ENCODE peak calls at places on chromosomes 12 and 14, in four cellular contexts. X, W, S and A are unnamed samples.

GRCh38 chr12:28258998-28259397 is 68.7 kb downstream of the CCDC91 start:
- DNase-seq in X (no peak), W (peak), S (no peak), A (no peak)

GRCh38 chr12:70783455-70783854 is 137.1 kb downstream of the PTPRR start:
- DNase-seq in X (no peak), W (no peak), S (no peak), A (no peak)

GRCh38 chr12:45732936-45733335 is 3.4 kb downstream of the ARID2 start:
- DNase-seq in X (no peak), W (no peak), S (no peak), A (no peak)

GRCh38 chr14:75279153-75279738 is 618 bp downstream of the FOS start:
- DNase-seq in X (peak), W (peak), S (peak), A (peak)

GRCh38 chr14:21846227-21846885 is 172.7 kb upstream of the OR4E1 start:
- DNase-seq in X (peak), W (no peak), S (peak), A (peak)

GRCh38 chr14:59215353-59215752 is 26.9 kb downstream of the DAAM1 start:
- DNase-seq in X (peak), W (peak), S (no peak), A (no peak)

GRCh38 chr14:67934087-67934486 is 114.5 kb downstream of the RAD51B start:
- DNase-seq in X (peak), W (peak), S (no peak), A (no peak)

GRCh38 chr14:58298880-58299664 is 717 bp downstream of the ARID4A start:
- DNase-seq in X (peak), W (peak), S (peak), A (peak)

GRCh38 chr12:110538869-110539622 is 36.9 kb downstream of the RAD9B start:
- DNase-seq in X (peak), W (no peak), S (no peak), A (no peak)

GRCh38 chr12:25730489-25731349 is 177.6 kb upstream of the LMNTD1 start:
- DNase-seq in X (no peak), W (no peak), S (no peak), A (no peak)

GRCh38 chr14:104980601-104981531 is 2.7 kb upstream of the AHNAK2 start:
- DNase-seq in X (no peak), W (no peak), S (no peak), A (no peak)

GRCh38 chr12:16359512-16360491 is 12.4 kb downstream of the MGST1 start:
- DNase-seq in X (peak), W (peak), S (peak), A (no peak)

GRCh38 chr12:122862872-122863701 is 27.8 kb downstream of the HIP1R start:
- DNase-seq in X (peak), W (no peak), S (no peak), A (no peak)

GRCh38 chr12:93990832-93991748 is 157.3 kb upstream of the PLXNC1 start:
- DNase-seq in X (no peak), W (peak), S (no peak), A (no peak)

GRCh38 chr12:92444763-92445162 is 258.0 kb upstream of the PLEKHG7 start:
- DNase-seq in X (peak), W (no peak), S (no peak), A (no peak)

GRCh38 chr12:25797949-25798348 is 160.5 kb upstream of the RASSF8 start:
- DNase-seq in X (no peak), W (no peak), S (no peak), A (no peak)

GRCh38 chr12:55743967-55744931 is 1.3 kb downstream of the GDF11 start:
- DNase-seq in X (no peak), W (no peak), S (no peak), A (no peak)

GRCh38 chr14:69093551-69094421 is 59.1 kb downstream of the DCAF5 start:
- DNase-seq in X (no peak), W (peak), S (no peak), A (no peak)